ENCODE peak calls at places on chromosomes 13 and 19, in ten cellular contexts. M is mammary epithelial cell; T is ovary; P is iPS-NIHi11; J is activated CD4-positive, alpha-beta T cell treated with anti-CD3 and anti-CD28 coated beads for 24 hours; A is left ventricle myocardium inferior; F is fibroblast of pulmonary artery; Q is heart right ventricle; O is A673; K is GM13976. C is an unnamed sample.

GRCh38 chr19:33450689-33451088 is 70.9 kb downstream of the PEPD start:
- DNase-seq in M (no peak), T (no peak), P (no peak), J (no peak), A (no peak), F (no peak), Q (no peak), O (no peak), K (no peak), C (no peak)

GRCh38 chr13:74444161-74444571 is 310.0 kb upstream of the KLF12 start:
- DNase-seq in M (peak), T (no peak), P (no peak), J (no peak), A (no peak), F (no peak), Q (no peak), O (no peak), K (no peak), C (no peak)

GRCh38 chr13:65892859-65893258 is 1337.3 kb downstream of the PCDH9 start:
- DNase-seq in M (no peak), T (no peak), P (no peak), J (no peak), A (no peak), F (peak), Q (no peak), O (no peak), K (no peak), C (no peak)

GRCh38 chr13:67914535-67914934 is 684.4 kb upstream of the PCDH9 start:
- DNase-seq in M (no peak), T (no peak), P (no peak), J (no peak), A (no peak), F (no peak), Q (no peak), O (no peak), K (no peak), C (no peak)

GRCh38 chr19:4519521-4520277 is 1.4 kb upstream of the PLIN4 start:
- DNase-seq in M (peak), T (peak), P (no peak), J (no peak), A (peak), F (peak), Q (peak), O (no peak), K (no peak), C (no peak)

GRCh38 chr13:34611678-34612077 is 330.4 kb upstream of the NBEA start:
- DNase-seq in M (no peak), T (no peak), P (no peak), J (no peak), A (no peak), F (no peak), Q (no peak), O (no peak), K (no peak), C (no peak)

GRCh38 chr13:113324336-113324882 is 27.4 kb downstream of the LAMP1 start:
- DNase-seq in M (no peak), T (no peak), P (no peak), J (no peak), A (no peak), F (no peak), Q (no peak), O (no peak), K (no peak), C (no peak)

GRCh38 chr19:41821003-41821735 is 23.3 kb downstream of the LYPD4 start:
- DNase-seq in M (peak), T (no peak), P (peak), J (peak), A (no peak), F (peak), Q (no peak), O (peak), K (peak), C (no peak)

GRCh38 chr19:55459950-55460657 is 1.3 kb downstream of the ISOC2 start:
- DNase-seq in M (no peak), T (peak), P (no peak), J (no peak), A (no peak), F (peak), Q (no peak), O (peak), K (no peak), C (no peak)

GRCh38 chr19:44628793-44629192 is 14.9 kb upstream of the PVR start:
- DNase-seq in M (no peak), T (no peak), P (no peak), J (no peak), A (no peak), F (no peak), Q (no peak), O (no peak), K (no peak), C (no peak)

GRCh38 chr13:97911311-97912138 is 42.0 kb upstream of the IPO5 start:
- DNase-seq in M (peak), T (no peak), P (peak), J (no peak), A (no peak), F (no peak), Q (no peak), O (no peak), K (peak), C (no peak)

GRCh38 chr19:41441321-41441945 is 1.5 kb upstream of the ERICH4 start:
- DNase-seq in M (no peak), T (no peak), P (no peak), J (no peak), A (no peak), F (no peak), Q (no peak), O (no peak), K (no peak), C (no peak)

GRCh38 chr19:11581740-11582139 is 4.3 kb upstream of the ACP5 start:
- DNase-seq in M (no peak), T (no peak), P (no peak), J (peak), A (no peak), F (peak), Q (no peak), O (no peak), K (peak), C (no peak)

GRCh38 chr13:95477187-95477586 is 75.3 kb upstream of the CLDN10 start:
- DNase-seq in M (no peak), T (no peak), P (no peak), J (no peak), A (no peak), F (no peak), Q (no peak), O (no peak), K (no peak), C (no peak)

GRCh38 chr13:71864981-71865857 is 1.8 kb downstream of the DACH1 start:
- DNase-seq in M (peak), T (no peak), P (peak), J (no peak), A (peak), F (no peak), Q (peak), O (peak), K (peak), C (no peak)

GRCh38 chr13:49214917-49215376 is 5.2 kb upstream of the MLNR start:
- DNase-seq in M (no peak), T (no peak), P (peak), J (no peak), A (no peak), F (peak), Q (no peak), O (peak), K (peak), C (no peak)

GRCh38 chr19:13830761-13831481 is 35.7 kb downstream of the ZSWIM4 start:
- DNase-seq in M (peak), T (no peak), P (no peak), J (no peak), A (no peak), F (no peak), Q (no peak), O (no peak), K (no peak), C (no peak)

GRCh38 chr19:2245273-2245672 is 3.9 kb upstream of the AMH start:
- DNase-seq in M (no peak), T (no peak), P (no peak), J (no peak), A (no peak), F (no peak), Q (no peak), O (no peak), K (no peak), C (no peak)

GRCh38 chr19:46225558-46226004 is 4.0 kb upstream of the IGFL1 start:
- DNase-seq in M (no peak), T (no peak), P (no peak), J (no peak), A (no peak), F (peak), Q (no peak), O (no peak), K (peak), C (no peak)

GRCh38 chr19:49837425-49837824 is 13.5 kb upstream of the PTOV1 start:
- DNase-seq in M (no peak), T (no peak), P (no peak), J (no peak), A (no peak), F (no peak), Q (no peak), O (no peak), K (no peak), C (no peak)

GRCh38 chr19:19860756-19861390 is 4.8 kb upstream of the ZNF253 start:
- DNase-seq in M (no peak), T (no peak), P (peak), J (peak), A (no peak), F (no peak), Q (peak), O (no peak), K (peak), C (no peak)

GRCh38 chr19:12156254-12157058 is at the start of gene ZNF625:
- DNase-seq in M (peak), T (peak), P (peak), J (no peak), A (peak), F (peak), Q (peak), O (peak), K (peak), C (peak)

GRCh38 chr13:30581582-30581981 is 36.1 kb upstream of the USPL1 start:
- DNase-seq in M (no peak), T (no peak), P (peak), J (no peak), A (no peak), F (peak), Q (no peak), O (peak), K (peak), C (no peak)

GRCh38 chr19:33621811-33622504 is at the start of gene CHST8:
- DNase-seq in M (peak), T (peak), P (peak), J (no peak), A (peak), F (peak), Q (peak), O (peak), K (no peak), C (no peak)

C was measured in stimulated activated CD4-positive, alpha-beta T cell treated with anti-CD3 and anti-CD28 coated beads, Interleukin-4, amount 100 ng/mL, for 48 hours.